ENCODE peak calls at places on chromosome 21, in ten cellular contexts. One of them, this sample, is unnamed.

GRCh38 chr21:35481005-35481404 is 431.9 kb upstream of the RUNX1 start:
- DNase-seq in aorta: no peak
- DNase-seq in HT1080: no peak
- DNase-seq in AG09309: no peak
- DNase-seq in NCI-H345: no peak
- DNase-seq in AG04450: no peak
- DNase-seq in NAMALWA: no peak
- DNase-seq in amniotic stem cell: no peak
- DNase-seq in PC-3: no peak
- DNase-seq in brain microvascular endothelial cell: no peak
- DNase-seq in this sample: no peak

GRCh38 chr21:32412998-32413504 is 545 bp downstream of the EVA1C start:
- DNase-seq in AG04450: no peak
- DNase-seq in aorta: peak
- DNase-seq in AG09309: no peak
- DNase-seq in HT1080: no peak
- DNase-seq in PC-3: peak
- DNase-seq in brain microvascular endothelial cell: no peak
- DNase-seq in NCI-H345: no peak
- DNase-seq in NAMALWA: no peak
- DNase-seq in amniotic stem cell: no peak
- DNase-seq in this sample: peak

GRCh38 chr21:41233913-41234312 is 66.0 kb downstream of the BACE2 start:
- DNase-seq in brain microvascular endothelial cell: no peak
- DNase-seq in NAMALWA: no peak
- DNase-seq in HT1080: no peak
- DNase-seq in aorta: no peak
- DNase-seq in NCI-H345: no peak
- DNase-seq in PC-3: no peak
- DNase-seq in amniotic stem cell: no peak
- DNase-seq in AG09309: no peak
- DNase-seq in AG04450: no peak
- DNase-seq in this sample: no peak

GRCh38 chr21:42255038-42255601 is 36.2 kb downstream of the ABCG1 start:
- DNase-seq in NAMALWA: peak
- DNase-seq in brain microvascular endothelial cell: no peak
- DNase-seq in NCI-H345: no peak
- DNase-seq in aorta: no peak
- DNase-seq in AG09309: no peak
- DNase-seq in amniotic stem cell: no peak
- DNase-seq in AG04450: no peak
- DNase-seq in HT1080: no peak
- DNase-seq in PC-3: no peak
- DNase-seq in this sample: no peak

GRCh38 chr21:29418813-29419212 is 120.1 kb downstream of the BACH1 start:
- DNase-seq in aorta: no peak
- DNase-seq in PC-3: no peak
- DNase-seq in AG09309: no peak
- DNase-seq in NCI-H345: no peak
- DNase-seq in HT1080: no peak
- DNase-seq in amniotic stem cell: no peak
- DNase-seq in brain microvascular endothelial cell: no peak
- DNase-seq in AG04450: no peak
- DNase-seq in NAMALWA: peak
- DNase-seq in this sample: no peak

GRCh38 chr21:26550357-26550756 is 22.7 kb downstream of the CYYR1 start:
- DNase-seq in brain microvascular endothelial cell: no peak
- DNase-seq in NCI-H345: no peak
- DNase-seq in AG04450: no peak
- DNase-seq in HT1080: no peak
- DNase-seq in AG09309: no peak
- DNase-seq in aorta: no peak
- DNase-seq in NAMALWA: no peak
- DNase-seq in amniotic stem cell: no peak
- DNase-seq in PC-3: no peak
- DNase-seq in this sample: peak

GRCh38 chr21:25733859-25734653 is 648 bp downstream of the ATP5PF start:
- DNase-seq in brain microvascular endothelial cell: peak
- DNase-seq in AG09309: no peak
- DNase-seq in aorta: no peak
- DNase-seq in AG04450: peak
- DNase-seq in NCI-H345: peak
- DNase-seq in NAMALWA: peak
- DNase-seq in amniotic stem cell: no peak
- DNase-seq in HT1080: peak
- DNase-seq in PC-3: peak
- DNase-seq in this sample: peak

GRCh38 chr21:32319012-32319411 is 20.4 kb downstream of the MRAP start:
- DNase-seq in PC-3: no peak
- DNase-seq in NCI-H345: no peak
- DNase-seq in AG09309: no peak
- DNase-seq in amniotic stem cell: no peak
- DNase-seq in AG04450: no peak
- DNase-seq in brain microvascular endothelial cell: no peak
- DNase-seq in NAMALWA: no peak
- DNase-seq in aorta: no peak
- DNase-seq in HT1080: no peak
- DNase-seq in this sample: no peak

GRCh38 chr21:18666725-18667124 is 263.1 kb upstream of the TMPRSS15 start:
- DNase-seq in aorta: no peak
- DNase-seq in AG04450: no peak
- DNase-seq in brain microvascular endothelial cell: no peak
- DNase-seq in AG09309: no peak
- DNase-seq in PC-3: no peak
- DNase-seq in NAMALWA: no peak
- DNase-seq in amniotic stem cell: no peak
- DNase-seq in NCI-H345: no peak
- DNase-seq in HT1080: no peak
- DNase-seq in this sample: no peak

GRCh38 chr21:28745131-28746055 is 247.3 kb downstream of the LTN1 start:
- DNase-seq in AG09309: peak
- DNase-seq in NCI-H345: peak
- DNase-seq in AG04450: peak
- DNase-seq in NAMALWA: peak
- DNase-seq in HT1080: peak
- DNase-seq in amniotic stem cell: peak
- DNase-seq in aorta: peak
- DNase-seq in PC-3: peak
- DNase-seq in brain microvascular endothelial cell: peak
- DNase-seq in this sample: peak

GRCh38 chr21:25385912-25386474 is 221.3 kb downstream of the MRPL39 start:
- DNase-seq in NAMALWA: peak
- DNase-seq in PC-3: peak
- DNase-seq in NCI-H345: peak
- DNase-seq in amniotic stem cell: peak
- DNase-seq in AG04450: peak
- DNase-seq in HT1080: peak
- DNase-seq in AG09309: peak
- DNase-seq in aorta: no peak
- DNase-seq in brain microvascular endothelial cell: no peak
- DNase-seq in this sample: peak

GRCh38 chr21:39444406-39445145 is 1.0 kb downstream of the LCA5L start:
- DNase-seq in brain microvascular endothelial cell: peak
- DNase-seq in PC-3: peak
- DNase-seq in AG09309: no peak
- DNase-seq in AG04450: no peak
- DNase-seq in aorta: no peak
- DNase-seq in amniotic stem cell: peak
- DNase-seq in NCI-H345: no peak
- DNase-seq in NAMALWA: peak
- DNase-seq in HT1080: no peak
- DNase-seq in this sample: peak

GRCh38 chr21:46627726-46628125 is 7.7 kb upstream of the PRMT2 start:
- DNase-seq in HT1080: no peak
- DNase-seq in AG09309: no peak
- DNase-seq in brain microvascular endothelial cell: no peak
- DNase-seq in NAMALWA: no peak
- DNase-seq in PC-3: peak
- DNase-seq in aorta: no peak
- DNase-seq in NCI-H345: no peak
- DNase-seq in amniotic stem cell: no peak
- DNase-seq in AG04450: no peak
- DNase-seq in this sample: no peak

GRCh38 chr21:31945116-31945515 is 72.3 kb downstream of the HUNK start:
- DNase-seq in NCI-H345: no peak
- DNase-seq in HT1080: no peak
- DNase-seq in NAMALWA: no peak
- DNase-seq in AG09309: no peak
- DNase-seq in AG04450: no peak
- DNase-seq in amniotic stem cell: no peak
- DNase-seq in PC-3: no peak
- DNase-seq in brain microvascular endothelial cell: no peak
- DNase-seq in aorta: no peak
- DNase-seq in this sample: no peak

GRCh38 chr21:43370888-43371570 is 55.9 kb downstream of the SIK1 start:
- DNase-seq in HT1080: no peak
- DNase-seq in NAMALWA: no peak
- DNase-seq in NCI-H345: no peak
- DNase-seq in AG09309: no peak
- DNase-seq in aorta: no peak
- DNase-seq in amniotic stem cell: no peak
- DNase-seq in AG04450: no peak
- DNase-seq in PC-3: no peak
- DNase-seq in brain microvascular endothelial cell: no peak
- DNase-seq in this sample: no peak

This sample was measured in astrocyte of the spinal cord.